ENCODE peak calls at places on chromosomes 4 and X, in nine cellular contexts. One of them, this sample, is unnamed.

GRCh38 chr4:38242822-38243384 is 282.7 kb downstream of the PTTG2 start:
- DNase-seq in KBM-7: no peak
- DNase-seq in activated T-helper 1 cell treated with anti-CD3 and anti-CD28 coated beads, Interleukin-2, amount 50 U/mL, for 16 hours: no peak
- DNase-seq in H7: no peak
- DNase-seq in GM03348: no peak
- DNase-seq in SJSA1: no peak
- DNase-seq in IMR-90: no peak
- DNase-seq in MCF 10A: no peak
- DNase-seq in NCI-H82: no peak
- DNase-seq in this sample: no peak

GRCh38 chrX:47198687-47199080 is 5.1 kb downstream of the UBA1 start:
- DNase-seq in MCF 10A: no peak
- DNase-seq in H7: no peak
- DNase-seq in IMR-90: no peak
- DNase-seq in SJSA1: no peak
- DNase-seq in activated T-helper 1 cell treated with anti-CD3 and anti-CD28 coated beads, Interleukin-2, amount 50 U/mL, for 16 hours: no peak
- DNase-seq in KBM-7: no peak
- DNase-seq in NCI-H82: no peak
- DNase-seq in GM03348: no peak
- DNase-seq in this sample: no peak

GRCh38 chr4:184282251-184282713 is 64.6 kb upstream of the ENPP6 start:
- DNase-seq in activated T-helper 1 cell treated with anti-CD3 and anti-CD28 coated beads, Interleukin-2, amount 50 U/mL, for 16 hours: no peak
- DNase-seq in MCF 10A: peak
- DNase-seq in SJSA1: no peak
- DNase-seq in H7: peak
- DNase-seq in GM03348: no peak
- DNase-seq in IMR-90: no peak
- DNase-seq in KBM-7: no peak
- DNase-seq in NCI-H82: no peak
- DNase-seq in this sample: no peak

GRCh38 chrX:40172169-40172979 is 74.6 kb upstream of the BCOR start:
- DNase-seq in IMR-90: peak
- DNase-seq in NCI-H82: no peak
- DNase-seq in KBM-7: peak
- DNase-seq in GM03348: peak
- DNase-seq in SJSA1: peak
- DNase-seq in MCF 10A: peak
- DNase-seq in activated T-helper 1 cell treated with anti-CD3 and anti-CD28 coated beads, Interleukin-2, amount 50 U/mL, for 16 hours: no peak
- DNase-seq in H7: peak
- DNase-seq in this sample: no peak

GRCh38 chr4:86250006-86250405 is 109.8 kb downstream of the MAPK10 start:
- DNase-seq in activated T-helper 1 cell treated with anti-CD3 and anti-CD28 coated beads, Interleukin-2, amount 50 U/mL, for 16 hours: no peak
- DNase-seq in GM03348: no peak
- DNase-seq in IMR-90: peak
- DNase-seq in SJSA1: no peak
- DNase-seq in KBM-7: no peak
- DNase-seq in NCI-H82: no peak
- DNase-seq in H7: no peak
- DNase-seq in MCF 10A: no peak
- DNase-seq in this sample: no peak

GRCh38 chr4:37827030-37827705 is 682 bp downstream of the PGM2 start:
- DNase-seq in NCI-H82: peak
- DNase-seq in KBM-7: peak
- DNase-seq in GM03348: peak
- DNase-seq in IMR-90: peak
- DNase-seq in activated T-helper 1 cell treated with anti-CD3 and anti-CD28 coated beads, Interleukin-2, amount 50 U/mL, for 16 hours: no peak
- DNase-seq in H7: no peak
- DNase-seq in SJSA1: peak
- DNase-seq in MCF 10A: peak
- DNase-seq in this sample: peak

GRCh38 chr4:166091914-166092510 is 219.0 kb downstream of the TLL1 start:
- DNase-seq in H7: peak
- DNase-seq in IMR-90: peak
- DNase-seq in MCF 10A: peak
- DNase-seq in NCI-H82: peak
- DNase-seq in activated T-helper 1 cell treated with anti-CD3 and anti-CD28 coated beads, Interleukin-2, amount 50 U/mL, for 16 hours: no peak
- DNase-seq in SJSA1: no peak
- DNase-seq in GM03348: peak
- DNase-seq in KBM-7: peak
- DNase-seq in this sample: no peak

GRCh38 chr4:40586729-40587128 is 42.9 kb downstream of the RBM47 start:
- DNase-seq in MCF 10A: no peak
- DNase-seq in NCI-H82: no peak
- DNase-seq in GM03348: no peak
- DNase-seq in SJSA1: no peak
- DNase-seq in KBM-7: no peak
- DNase-seq in activated T-helper 1 cell treated with anti-CD3 and anti-CD28 coated beads, Interleukin-2, amount 50 U/mL, for 16 hours: no peak
- DNase-seq in IMR-90: no peak
- DNase-seq in H7: no peak
- DNase-seq in this sample: no peak

GRCh38 chrX:9133426-9133825 is 99.5 kb upstream of the FAM9B start:
- DNase-seq in KBM-7: no peak
- DNase-seq in GM03348: peak
- DNase-seq in NCI-H82: no peak
- DNase-seq in H7: no peak
- DNase-seq in SJSA1: peak
- DNase-seq in activated T-helper 1 cell treated with anti-CD3 and anti-CD28 coated beads, Interleukin-2, amount 50 U/mL, for 16 hours: no peak
- DNase-seq in MCF 10A: no peak
- DNase-seq in IMR-90: peak
- DNase-seq in this sample: no peak

This sample was measured in progenitor cell of endocrine pancreas.